ENCODE peak calls at places on chromosome 15, in nine cellular contexts. One of them, this sample, is unnamed.
A peak's percentile ranks its signal among the peaks of the same experiment; 100 is the strongest.

GRCh38 chr15:89898628-89899302 is 5.0 kb upstream of the AP3S2 start:
- DNase-seq in CD4-positive, alpha-beta T cell: peak; percentile 22
- DNase-seq in EL: peak; percentile 44
- DNase-seq in kidney tubule cell: peak; percentile 77
- DNase-seq in HFFc6: peak; percentile 57
- DNase-seq in hepatic stellate cell: peak; percentile 72
- DNase-seq in esophagus squamous epithelium: no peak
- DNase-seq in activated T-helper 1 cell treated with Interleukin-2 at 50 U/mL for 16 hours: peak; percentile 24
- DNase-seq in RPMI8226: peak; percentile 89
- DNase-seq in this sample: peak; percentile 78

GRCh38 chr15:48040166-48040817 is 80.5 kb upstream of the SLC24A5 start:
- DNase-seq in CD4-positive, alpha-beta T cell: no peak
- DNase-seq in EL: peak; percentile 24
- DNase-seq in kidney tubule cell: peak; percentile 41
- DNase-seq in HFFc6: no peak
- DNase-seq in hepatic stellate cell: no peak
- DNase-seq in esophagus squamous epithelium: no peak
- DNase-seq in activated T-helper 1 cell treated with Interleukin-2 at 50 U/mL for 16 hours: no peak
- DNase-seq in RPMI8226: peak; percentile 89
- DNase-seq in this sample: no peak

GRCh38 chr15:31306426-31307269 is 20.0 kb upstream of the KLF13 start:
- DNase-seq in CD4-positive, alpha-beta T cell: no peak
- DNase-seq in EL: no peak
- DNase-seq in kidney tubule cell: no peak
- DNase-seq in HFFc6: no peak
- DNase-seq in hepatic stellate cell: no peak
- DNase-seq in esophagus squamous epithelium: no peak
- DNase-seq in activated T-helper 1 cell treated with Interleukin-2 at 50 U/mL for 16 hours: no peak
- DNase-seq in RPMI8226: no peak
- DNase-seq in this sample: no peak

GRCh38 chr15:48974865-48975264 is 11.1 kb upstream of the SHC4 start:
- DNase-seq in CD4-positive, alpha-beta T cell: no peak
- DNase-seq in EL: peak; percentile 11
- DNase-seq in kidney tubule cell: no peak
- DNase-seq in HFFc6: no peak
- DNase-seq in hepatic stellate cell: no peak
- DNase-seq in esophagus squamous epithelium: no peak
- DNase-seq in activated T-helper 1 cell treated with Interleukin-2 at 50 U/mL for 16 hours: no peak
- DNase-seq in RPMI8226: no peak
- DNase-seq in this sample: no peak

GRCh38 chr15:91407237-91407889 is 307.3 kb downstream of the SV2B start:
- DNase-seq in CD4-positive, alpha-beta T cell: no peak
- DNase-seq in EL: peak; percentile 28
- DNase-seq in kidney tubule cell: peak; percentile 91
- DNase-seq in HFFc6: no peak
- DNase-seq in hepatic stellate cell: peak; percentile 7
- DNase-seq in esophagus squamous epithelium: no peak
- DNase-seq in activated T-helper 1 cell treated with Interleukin-2 at 50 U/mL for 16 hours: no peak
- DNase-seq in RPMI8226: peak; percentile 39
- DNase-seq in this sample: no peak

GRCh38 chr15:101267320-101268104 is 9.8 kb downstream of the SELENOS start:
- DNase-seq in CD4-positive, alpha-beta T cell: no peak
- DNase-seq in EL: peak; percentile 87
- DNase-seq in kidney tubule cell: no peak
- DNase-seq in HFFc6: peak; percentile 87
- DNase-seq in hepatic stellate cell: peak; percentile 58
- DNase-seq in esophagus squamous epithelium: no peak
- DNase-seq in activated T-helper 1 cell treated with Interleukin-2 at 50 U/mL for 16 hours: no peak
- DNase-seq in RPMI8226: no peak
- DNase-seq in this sample: no peak

GRCh38 chr15:65338366-65338765 is 33.9 kb downstream of the RNU5B-1 start:
- DNase-seq in CD4-positive, alpha-beta T cell: no peak
- DNase-seq in EL: no peak
- DNase-seq in kidney tubule cell: no peak
- DNase-seq in HFFc6: no peak
- DNase-seq in hepatic stellate cell: no peak
- DNase-seq in esophagus squamous epithelium: no peak
- DNase-seq in activated T-helper 1 cell treated with Interleukin-2 at 50 U/mL for 16 hours: no peak
- DNase-seq in RPMI8226: peak; percentile 63
- DNase-seq in this sample: no peak

GRCh38 chr15:64527263-64527984 is 67.0 kb downstream of the ZNF609 start:
- DNase-seq in CD4-positive, alpha-beta T cell: no peak
- DNase-seq in EL: peak; percentile 75
- DNase-seq in kidney tubule cell: peak; percentile 61
- DNase-seq in HFFc6: peak; percentile 68
- DNase-seq in hepatic stellate cell: peak; percentile 61
- DNase-seq in esophagus squamous epithelium: no peak
- DNase-seq in activated T-helper 1 cell treated with Interleukin-2 at 50 U/mL for 16 hours: no peak
- DNase-seq in RPMI8226: no peak
- DNase-seq in this sample: no peak

GRCh38 chr15:75836953-75837321 is 6.3 kb upstream of the UBE2Q2 start:
- DNase-seq in CD4-positive, alpha-beta T cell: no peak
- DNase-seq in EL: peak; percentile 78
- DNase-seq in kidney tubule cell: peak; percentile 84
- DNase-seq in HFFc6: peak; percentile 77
- DNase-seq in hepatic stellate cell: peak; percentile 67
- DNase-seq in esophagus squamous epithelium: no peak
- DNase-seq in activated T-helper 1 cell treated with Interleukin-2 at 50 U/mL for 16 hours: peak; percentile 16
- DNase-seq in RPMI8226: peak; percentile 34
- DNase-seq in this sample: peak; percentile 38

GRCh38 chr15:100030586-100031249 is 297.5 kb upstream of the LYSMD4 start:
- DNase-seq in CD4-positive, alpha-beta T cell: no peak
- DNase-seq in EL: peak; percentile 64
- DNase-seq in kidney tubule cell: no peak
- DNase-seq in HFFc6: no peak
- DNase-seq in hepatic stellate cell: no peak
- DNase-seq in esophagus squamous epithelium: no peak
- DNase-seq in activated T-helper 1 cell treated with Interleukin-2 at 50 U/mL for 16 hours: no peak
- DNase-seq in RPMI8226: no peak
- DNase-seq in this sample: no peak

GRCh38 chr15:67232591-67232990 is 21.9 kb downstream of the AAGAB start:
- DNase-seq in CD4-positive, alpha-beta T cell: no peak
- DNase-seq in EL: no peak
- DNase-seq in kidney tubule cell: no peak
- DNase-seq in HFFc6: no peak
- DNase-seq in hepatic stellate cell: no peak
- DNase-seq in esophagus squamous epithelium: no peak
- DNase-seq in activated T-helper 1 cell treated with Interleukin-2 at 50 U/mL for 16 hours: no peak
- DNase-seq in RPMI8226: no peak
- DNase-seq in this sample: no peak

GRCh38 chr15:32003558-32003957 is 26.8 kb upstream of the CHRNA7 start:
- DNase-seq in CD4-positive, alpha-beta T cell: no peak
- DNase-seq in EL: no peak
- DNase-seq in kidney tubule cell: no peak
- DNase-seq in HFFc6: no peak
- DNase-seq in hepatic stellate cell: no peak
- DNase-seq in esophagus squamous epithelium: no peak
- DNase-seq in activated T-helper 1 cell treated with Interleukin-2 at 50 U/mL for 16 hours: no peak
- DNase-seq in RPMI8226: no peak
- DNase-seq in this sample: no peak

GRCh38 chr15:27137127-27137526 is 166.1 kb downstream of the GABRG3 start:
- DNase-seq in CD4-positive, alpha-beta T cell: no peak
- DNase-seq in EL: no peak
- DNase-seq in kidney tubule cell: no peak
- DNase-seq in HFFc6: no peak
- DNase-seq in hepatic stellate cell: no peak
- DNase-seq in esophagus squamous epithelium: no peak
- DNase-seq in activated T-helper 1 cell treated with Interleukin-2 at 50 U/mL for 16 hours: no peak
- DNase-seq in RPMI8226: no peak
- DNase-seq in this sample: no peak

GRCh38 chr15:52013151-52013791 is 5.7 kb upstream of the MAPK6 start:
- DNase-seq in CD4-positive, alpha-beta T cell: no peak
- DNase-seq in EL: peak; percentile 66
- DNase-seq in kidney tubule cell: peak; percentile 80
- DNase-seq in HFFc6: peak; percentile 58
- DNase-seq in hepatic stellate cell: peak; percentile 34
- DNase-seq in esophagus squamous epithelium: no peak
- DNase-seq in activated T-helper 1 cell treated with Interleukin-2 at 50 U/mL for 16 hours: no peak
- DNase-seq in RPMI8226: no peak
- DNase-seq in this sample: peak; percentile 41

This sample was measured in GM10248.